ENCODE peak calls at places on chromosomes 1 and 21, in six cellular contexts. One of them, this sample, is unnamed.

GRCh38 chr1:53383471-53383870 is 55.6 kb upstream of the LRP8 start:
- DNase-seq in bronchial epithelial cell: no peak
- DNase-seq in brain microvascular endothelial cell: no peak
- DNase-seq in spleen: no peak
- DNase-seq in right atrium auricular region: no peak
- DNase-seq in left ventricle myocardium inferior: no peak
- DNase-seq in this sample: no peak

GRCh38 chr1:36763771-36764170 is 270.5 kb downstream of the GRIK3 start:
- DNase-seq in bronchial epithelial cell: no peak
- DNase-seq in brain microvascular endothelial cell: no peak
- DNase-seq in spleen: peak; percentile 16
- DNase-seq in right atrium auricular region: no peak
- DNase-seq in left ventricle myocardium inferior: no peak
- DNase-seq in this sample: no peak

GRCh38 chr1:109947582-109948284 is 36.8 kb upstream of the AHCYL1 start:
- DNase-seq in bronchial epithelial cell: no peak
- DNase-seq in brain microvascular endothelial cell: no peak
- DNase-seq in spleen: no peak
- DNase-seq in right atrium auricular region: no peak
- DNase-seq in left ventricle myocardium inferior: no peak
- DNase-seq in this sample: no peak

GRCh38 chr21:45256021-45256911 is 31.4 kb downstream of the POFUT2 start:
- DNase-seq in bronchial epithelial cell: no peak
- DNase-seq in brain microvascular endothelial cell: no peak
- DNase-seq in spleen: peak; percentile 61
- DNase-seq in right atrium auricular region: no peak
- DNase-seq in left ventricle myocardium inferior: no peak
- DNase-seq in this sample: no peak

GRCh38 chr1:242811092-242811840 is 286.8 kb upstream of the PLD5 start:
- DNase-seq in bronchial epithelial cell: peak; percentile 61
- DNase-seq in brain microvascular endothelial cell: peak; percentile 59
- DNase-seq in spleen: no peak
- DNase-seq in right atrium auricular region: no peak
- DNase-seq in left ventricle myocardium inferior: no peak
- DNase-seq in this sample: peak; percentile 43

GRCh38 chr1:93669369-93669768 is 12.3 kb downstream of the BCAR3 start:
- DNase-seq in bronchial epithelial cell: no peak
- DNase-seq in brain microvascular endothelial cell: no peak
- DNase-seq in spleen: no peak
- DNase-seq in right atrium auricular region: no peak
- DNase-seq in left ventricle myocardium inferior: no peak
- DNase-seq in this sample: no peak

GRCh38 chr1:15196807-15197530 is 43.4 kb downstream of the TMEM51 start:
- DNase-seq in bronchial epithelial cell: peak; percentile 41
- DNase-seq in brain microvascular endothelial cell: no peak
- DNase-seq in spleen: no peak
- DNase-seq in right atrium auricular region: no peak
- DNase-seq in left ventricle myocardium inferior: no peak
- DNase-seq in this sample: no peak

GRCh38 chr1:225710804-225711203 is 57.9 kb upstream of the ENAH start:
- DNase-seq in bronchial epithelial cell: peak; percentile 95
- DNase-seq in brain microvascular endothelial cell: no peak
- DNase-seq in spleen: no peak
- DNase-seq in right atrium auricular region: no peak
- DNase-seq in left ventricle myocardium inferior: no peak
- DNase-seq in this sample: peak; percentile 87

GRCh38 chr1:155329980-155330598 is 9.4 kb downstream of the RUSC1 start:
- DNase-seq in bronchial epithelial cell: peak; percentile 37
- DNase-seq in brain microvascular endothelial cell: no peak
- DNase-seq in spleen: no peak
- DNase-seq in right atrium auricular region: no peak
- DNase-seq in left ventricle myocardium inferior: no peak
- DNase-seq in this sample: no peak

GRCh38 chr1:201939271-201939973 is 6.9 kb downstream of the LMOD1 start:
- DNase-seq in bronchial epithelial cell: no peak
- DNase-seq in brain microvascular endothelial cell: no peak
- DNase-seq in spleen: no peak
- DNase-seq in right atrium auricular region: no peak
- DNase-seq in left ventricle myocardium inferior: no peak
- DNase-seq in this sample: no peak

GRCh38 chr1:143718524-143718923 is 253.3 kb downstream of the FAM72C start:
- DNase-seq in bronchial epithelial cell: no peak
- DNase-seq in brain microvascular endothelial cell: no peak
- DNase-seq in spleen: no peak
- DNase-seq in right atrium auricular region: no peak
- DNase-seq in left ventricle myocardium inferior: no peak
- DNase-seq in this sample: no peak

GRCh38 chr1:19620786-19621185 is 23.3 kb upstream of the NBL1 start:
- DNase-seq in bronchial epithelial cell: no peak
- DNase-seq in brain microvascular endothelial cell: no peak
- DNase-seq in spleen: no peak
- DNase-seq in right atrium auricular region: no peak
- DNase-seq in left ventricle myocardium inferior: no peak
- DNase-seq in this sample: no peak

GRCh38 chr21:17427157-17427556 is 85.7 kb upstream of the CXADR start:
- DNase-seq in bronchial epithelial cell: no peak
- DNase-seq in brain microvascular endothelial cell: no peak
- DNase-seq in spleen: no peak
- DNase-seq in right atrium auricular region: no peak
- DNase-seq in left ventricle myocardium inferior: no peak
- DNase-seq in this sample: no peak

GRCh38 chr1:97832490-97832889 is 88.3 kb downstream of the DPYD start:
- DNase-seq in bronchial epithelial cell: no peak
- DNase-seq in brain microvascular endothelial cell: peak; percentile 9
- DNase-seq in spleen: no peak
- DNase-seq in right atrium auricular region: no peak
- DNase-seq in left ventricle myocardium inferior: peak; percentile 34
- DNase-seq in this sample: no peak

GRCh38 chr1:85308837-85309350 is 32.5 kb upstream of the BCL10 start:
- DNase-seq in bronchial epithelial cell: no peak
- DNase-seq in brain microvascular endothelial cell: no peak
- DNase-seq in spleen: no peak
- DNase-seq in right atrium auricular region: no peak
- DNase-seq in left ventricle myocardium inferior: no peak
- DNase-seq in this sample: no peak

GRCh38 chr1:233664254-233664653 is 50.3 kb downstream of the KCNK1 start:
- DNase-seq in bronchial epithelial cell: peak; percentile 70
- DNase-seq in brain microvascular endothelial cell: no peak
- DNase-seq in spleen: no peak
- DNase-seq in right atrium auricular region: no peak
- DNase-seq in left ventricle myocardium inferior: no peak
- DNase-seq in this sample: no peak

GRCh38 chr1:236742421-236743160 is 52.5 kb upstream of the MTR start:
- DNase-seq in bronchial epithelial cell: no peak
- DNase-seq in brain microvascular endothelial cell: no peak
- DNase-seq in spleen: no peak
- DNase-seq in right atrium auricular region: no peak
- DNase-seq in left ventricle myocardium inferior: no peak
- DNase-seq in this sample: no peak

GRCh38 chr1:55670331-55671082 is 455.3 kb upstream of the USP24 start:
- DNase-seq in bronchial epithelial cell: no peak
- DNase-seq in brain microvascular endothelial cell: no peak
- DNase-seq in spleen: no peak
- DNase-seq in right atrium auricular region: no peak
- DNase-seq in left ventricle myocardium inferior: no peak
- DNase-seq in this sample: no peak

GRCh38 chr1:164361927-164362326 is 197.1 kb upstream of the PBX1 start:
- DNase-seq in bronchial epithelial cell: no peak
- DNase-seq in brain microvascular endothelial cell: no peak
- DNase-seq in spleen: no peak
- DNase-seq in right atrium auricular region: no peak
- DNase-seq in left ventricle myocardium inferior: peak; percentile 43
- DNase-seq in this sample: no peak

GRCh38 chr1:233389867-233390266 is 62.3 kb downstream of the MAP3K21 start:
- DNase-seq in bronchial epithelial cell: no peak
- DNase-seq in brain microvascular endothelial cell: no peak
- DNase-seq in spleen: no peak
- DNase-seq in right atrium auricular region: no peak
- DNase-seq in left ventricle myocardium inferior: no peak
- DNase-seq in this sample: no peak

DNA sequence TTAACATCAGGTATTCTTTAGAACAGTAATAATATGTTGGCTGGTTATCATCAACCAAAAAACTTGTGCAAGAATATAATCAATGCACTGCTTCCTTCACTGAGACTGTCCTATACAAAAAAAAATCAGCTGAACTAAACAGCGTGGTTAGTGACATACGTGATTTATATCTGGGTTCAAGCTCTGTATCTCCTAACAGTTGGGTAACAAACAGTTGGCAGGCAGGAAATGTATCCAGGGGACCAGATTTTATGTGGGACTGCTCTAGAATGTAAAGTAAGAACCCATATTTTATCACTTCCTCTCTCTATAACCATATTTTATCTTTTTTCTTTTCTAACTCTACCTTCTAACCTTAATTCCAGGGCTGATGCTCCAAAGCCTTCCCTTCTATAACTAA is 8.0 kb downstream of the ACBD6 start:
- DNase-seq in bronchial epithelial cell: no peak
- DNase-seq in brain microvascular endothelial cell: no peak
- DNase-seq in spleen: no peak
- DNase-seq in right atrium auricular region: no peak
- DNase-seq in left ventricle myocardium inferior: no peak
- DNase-seq in this sample: no peak
- H3K36me3 ChIP-seq in bronchial epithelial cell: peaks cover 3% of the 10 kb centered on the region
- H3K36me3 ChIP-seq in brain microvascular endothelial cell: peaks cover 4% of the 10 kb centered on the region
- H3K36me3 ChIP-seq in spleen: peaks cover 4% of the 10 kb centered on the region
- H3K36me3 ChIP-seq in right atrium auricular region: no peaks in the 10 kb centered on the region
- H3K36me3 ChIP-seq in left ventricle myocardium inferior: peaks cover 36% of the 10 kb centered on the region
- H3K36me3 ChIP-seq in this sample: no peaks in the 10 kb centered on the region

GRCh38 chr21:26952274-26953066 is 14.4 kb downstream of the ADAMTS5 start:
- DNase-seq in bronchial epithelial cell: no peak
- DNase-seq in brain microvascular endothelial cell: no peak
- DNase-seq in spleen: no peak
- DNase-seq in right atrium auricular region: no peak
- DNase-seq in left ventricle myocardium inferior: no peak
- DNase-seq in this sample: no peak

GRCh38 chr21:26949830-26950229 is 17.1 kb downstream of the ADAMTS5 start:
- DNase-seq in bronchial epithelial cell: no peak
- DNase-seq in brain microvascular endothelial cell: no peak
- DNase-seq in spleen: no peak
- DNase-seq in right atrium auricular region: no peak
- DNase-seq in left ventricle myocardium inferior: no peak
- DNase-seq in this sample: no peak

GRCh38 chr21:26946744-26947446 is 20.0 kb downstream of the ADAMTS5 start:
- DNase-seq in bronchial epithelial cell: no peak
- DNase-seq in brain microvascular endothelial cell: no peak
- DNase-seq in spleen: no peak
- DNase-seq in right atrium auricular region: no peak
- DNase-seq in left ventricle myocardium inferior: no peak
- DNase-seq in this sample: no peak

GRCh38 chr21:26945916-26946315 is 21.0 kb downstream of the ADAMTS5 start:
- DNase-seq in bronchial epithelial cell: no peak
- DNase-seq in brain microvascular endothelial cell: no peak
- DNase-seq in spleen: no peak
- DNase-seq in right atrium auricular region: no peak
- DNase-seq in left ventricle myocardium inferior: peak; percentile 35
- DNase-seq in this sample: no peak

DNA sequence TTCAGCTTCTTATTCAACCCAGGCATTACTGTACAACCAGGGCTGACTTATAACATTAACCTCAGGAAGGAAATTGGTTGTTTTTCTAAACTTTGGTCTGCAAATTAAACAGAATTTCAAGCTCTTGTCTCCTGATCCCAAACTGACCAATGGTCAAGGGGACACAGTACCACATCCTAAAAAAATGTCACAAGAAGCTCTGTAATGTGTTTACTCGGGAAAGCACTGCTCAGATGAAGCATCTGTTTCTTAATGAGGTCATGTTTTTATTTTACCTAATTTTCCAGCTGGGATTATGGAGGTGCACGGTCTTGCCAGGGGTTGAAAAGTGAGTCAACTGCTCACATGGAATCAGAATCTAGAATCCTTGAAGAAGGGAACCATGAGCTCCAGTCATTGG is 18.7 kb downstream of the ADAMTS5 start:
- DNase-seq in bronchial epithelial cell: no peak
- DNase-seq in brain microvascular endothelial cell: no peak
- DNase-seq in spleen: no peak
- DNase-seq in right atrium auricular region: no peak
- DNase-seq in left ventricle myocardium inferior: no peak
- DNase-seq in this sample: no peak
- TF ChIP-seq CTCF in bronchial epithelial cell: no peak
- TF ChIP-seq CTCF in brain microvascular endothelial cell: no peak
- TF ChIP-seq CTCF in spleen: no peak
- TF ChIP-seq CTCF in right atrium auricular region: no peak
- TF ChIP-seq CTCF in left ventricle myocardium inferior: no peak
- TF ChIP-seq CTCF in this sample: no peak

GRCh38 chr1:149965440-149965839 is 28.8 kb upstream of the MTMR11 start:
- DNase-seq in bronchial epithelial cell: peak; percentile 70
- DNase-seq in brain microvascular endothelial cell: no peak
- DNase-seq in spleen: no peak
- DNase-seq in right atrium auricular region: no peak
- DNase-seq in left ventricle myocardium inferior: no peak
- DNase-seq in this sample: no peak

GRCh38 chr1:149963358-149963757 is 26.7 kb upstream of the MTMR11 start:
- DNase-seq in bronchial epithelial cell: peak; percentile 17
- DNase-seq in brain microvascular endothelial cell: no peak
- DNase-seq in spleen: no peak
- DNase-seq in right atrium auricular region: no peak
- DNase-seq in left ventricle myocardium inferior: no peak
- DNase-seq in this sample: no peak

GRCh38 chr1:149962736-149963135 is 26.1 kb upstream of the MTMR11 start:
- DNase-seq in bronchial epithelial cell: no peak
- DNase-seq in brain microvascular endothelial cell: no peak
- DNase-seq in spleen: no peak
- DNase-seq in right atrium auricular region: no peak
- DNase-seq in left ventricle myocardium inferior: no peak
- DNase-seq in this sample: no peak

GRCh38 chr1:149966405-149966804 is 29.7 kb upstream of the MTMR11 start:
- DNase-seq in bronchial epithelial cell: no peak
- DNase-seq in brain microvascular endothelial cell: no peak
- DNase-seq in spleen: no peak
- DNase-seq in right atrium auricular region: no peak
- DNase-seq in left ventricle myocardium inferior: no peak
- DNase-seq in this sample: no peak

DNA sequence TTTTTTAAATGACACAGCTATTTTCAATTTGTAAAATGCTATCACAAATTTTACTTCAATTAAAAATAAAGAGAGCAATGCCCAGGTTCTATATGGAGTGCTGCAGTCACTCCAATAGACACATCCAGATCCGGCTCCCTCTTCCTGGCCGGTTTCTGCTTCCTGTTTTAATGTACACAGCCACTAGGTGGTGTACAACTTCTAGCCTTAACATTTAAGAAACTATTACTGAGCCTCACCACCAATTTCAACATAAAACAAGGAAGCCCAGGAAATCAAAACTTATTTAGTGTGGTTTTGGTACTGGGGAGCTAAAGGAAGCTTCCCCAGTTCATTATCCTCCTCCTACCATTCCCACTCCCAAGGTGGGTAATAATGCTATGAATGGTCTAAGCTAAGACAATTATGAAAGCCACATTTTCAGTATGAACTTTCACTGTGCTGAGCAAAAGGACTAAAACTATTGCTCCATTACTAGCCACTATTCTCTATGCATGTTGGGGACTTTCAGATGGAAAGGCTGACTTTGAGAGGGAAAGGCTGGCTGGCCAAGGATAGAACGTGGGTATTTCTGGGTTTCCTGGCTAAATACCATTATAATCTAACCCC is 25.5 kb upstream of the MTMR11 start:
- DNase-seq in bronchial epithelial cell: peak; percentile 76
- DNase-seq in brain microvascular endothelial cell: peak; percentile 79
- DNase-seq in spleen: no peak
- DNase-seq in right atrium auricular region: peak; percentile 73
- DNase-seq in left ventricle myocardium inferior: no peak
- DNase-seq in this sample: peak; percentile 47
- H3K36me3 ChIP-seq in bronchial epithelial cell: peaks cover 19% of the 10 kb centered on the region
- H3K36me3 ChIP-seq in brain microvascular endothelial cell: peaks cover 52% of the 10 kb centered on the region
- H3K36me3 ChIP-seq in spleen: peaks cover 27% of the 10 kb centered on the region
- H3K36me3 ChIP-seq in right atrium auricular region: peaks cover 77% of the 10 kb centered on the region
- H3K36me3 ChIP-seq in left ventricle myocardium inferior: peaks cover 83% of the 10 kb centered on the region
- H3K36me3 ChIP-seq in this sample: peaks cover 5% of the 10 kb centered on the region

GRCh38 chr1:71343686-71344416 is 263.0 kb upstream of the ZRANB2 start:
- DNase-seq in bronchial epithelial cell: peak; percentile 74
- DNase-seq in brain microvascular endothelial cell: no peak
- DNase-seq in spleen: no peak
- DNase-seq in right atrium auricular region: no peak
- DNase-seq in left ventricle myocardium inferior: no peak
- DNase-seq in this sample: no peak
- TF ChIP-seq CTCF in bronchial epithelial cell: no peak
- TF ChIP-seq CTCF in brain microvascular endothelial cell: peak; percentile 21
- TF ChIP-seq CTCF in spleen: no peak
- TF ChIP-seq CTCF in right atrium auricular region: no peak
- TF ChIP-seq CTCF in left ventricle myocardium inferior: no peak
- TF ChIP-seq CTCF in this sample: peak; percentile 22

This sample was measured in kidney epithelial cell.